ENCODE peak calls at places on chromosomes 12 and 14, in ten cellular contexts. O is ELR; A is nucleus accumbens; F is brain microvascular endothelial cell; X is anterior cingulate cortex; Z is naive thymus-derived CD8-positive, alpha-beta T cell; H is left lobe of liver; T is globus pallidus; P is A673; U is ovary. E is an unnamed sample.

GRCh38 chr14:103427485-103428443 is 42.5 kb downstream of the MARK3 start:
- DNase-seq in T (peak), X (no peak), O (peak), U (peak), H (no peak), F (peak), A (no peak), Z (peak), P (peak), E (no peak)

GRCh38 chr12:77830952-77831351 is 258 bp downstream of the NAV3 start:
- DNase-seq in Z (no peak), P (no peak), H (no peak), X (no peak), U (no peak), O (no peak), A (no peak), F (no peak), T (no peak), E (no peak)

GRCh38 chr14:44898547-44898946 is 63.2 kb downstream of the KLHL28 start:
- DNase-seq in H (no peak), O (peak), T (no peak), A (no peak), U (no peak), F (no peak), P (no peak), Z (no peak), X (no peak), E (no peak)

GRCh38 chr14:104893435-104894207 is 28.6 kb downstream of the CEP170B start:
- DNase-seq in A (no peak), O (no peak), P (no peak), X (no peak), H (peak), F (no peak), T (no peak), Z (no peak), U (peak), E (peak)

GRCh38 chr14:100802766-100803693 is 22.9 kb upstream of the MEG3 start:
- DNase-seq in Z (no peak), F (no peak), H (no peak), O (no peak), A (no peak), U (no peak), X (no peak), T (peak), P (no peak), E (no peak)

GRCh38 chr12:110846615-110847566 is at the start of gene CCDC63:
- DNase-seq in F (peak), Z (peak), H (peak), X (peak), U (no peak), O (peak), P (peak), A (peak), T (peak), E (peak)

GRCh38 chr12:82593901-82594396 is 92.8 kb upstream of the TMTC2 start:
- DNase-seq in T (no peak), P (no peak), U (no peak), O (no peak), H (no peak), Z (no peak), A (peak), F (no peak), X (no peak), E (no peak)

GRCh38 chr12:53050426-53051057 is 677 bp downstream of the TNS2 start:
- DNase-seq in U (no peak), O (no peak), Z (no peak), T (no peak), H (no peak), A (no peak), X (no peak), P (no peak), F (no peak), E (no peak)

GRCh38 chr12:115147916-115148315 is 463.9 kb upstream of the TBX3 start:
- DNase-seq in P (no peak), X (no peak), H (no peak), Z (no peak), U (no peak), O (no peak), A (no peak), F (no peak), T (no peak), E (no peak)

GRCh38 chr14:98069712-98070133 is 1202.3 kb downstream of the BCL11B start:
- DNase-seq in P (peak), F (peak), T (no peak), Z (no peak), A (no peak), O (no peak), U (no peak), X (no peak), H (no peak), E (no peak)

E was measured in lower lobe of right lung.